ENCODE peak calls at places on chromosomes 3 and 15, in four cellular contexts. One of them, this sample, is unnamed.

GRCh38 chr3:78161736-78162135 is 1121.8 kb downstream of the ROBO2 start:
- DNase-seq in upper lobe of left lung: no peak
- DNase-seq in NCI-H2029 treated with DMSO at 0.1 percent for 48 hours: no peak
- DNase-seq in HT1080: no peak
- DNase-seq in this sample: no peak

GRCh38 chr3:193885832-193886231 is 250.1 kb upstream of the HES1 start:
- DNase-seq in upper lobe of left lung: peak
- DNase-seq in NCI-H2029 treated with DMSO at 0.1 percent for 48 hours: no peak
- DNase-seq in HT1080: no peak
- DNase-seq in this sample: no peak

GRCh38 chr3:194961149-194961548 is 275.5 kb downstream of the FAM43A start:
- DNase-seq in upper lobe of left lung: no peak
- DNase-seq in NCI-H2029 treated with DMSO at 0.1 percent for 48 hours: no peak
- DNase-seq in HT1080: no peak
- DNase-seq in this sample: no peak

GRCh38 chr3:141368062-141368924 is at the start of gene ZBTB38:
- DNase-seq in upper lobe of left lung: peak
- DNase-seq in NCI-H2029 treated with DMSO at 0.1 percent for 48 hours: no peak
- DNase-seq in HT1080: peak
- DNase-seq in this sample: no peak

GRCh38 chr15:45087513-45087912 is 26.5 kb downstream of the DUOX2 start:
- DNase-seq in upper lobe of left lung: no peak
- DNase-seq in NCI-H2029 treated with DMSO at 0.1 percent for 48 hours: no peak
- DNase-seq in HT1080: no peak
- DNase-seq in this sample: no peak

GRCh38 chr15:80743189-80743833 is 35.9 kb upstream of the CEMIP start:
- DNase-seq in upper lobe of left lung: peak
- DNase-seq in NCI-H2029 treated with DMSO at 0.1 percent for 48 hours: no peak
- DNase-seq in HT1080: no peak
- DNase-seq in this sample: peak

GRCh38 chr3:123284399-123285010 is 82.8 kb downstream of the SEC22A start:
- DNase-seq in upper lobe of left lung: no peak
- DNase-seq in NCI-H2029 treated with DMSO at 0.1 percent for 48 hours: no peak
- DNase-seq in HT1080: no peak
- DNase-seq in this sample: no peak

GRCh38 chr3:52231502-52232278 is 6.2 kb upstream of the TLR9 start:
- DNase-seq in upper lobe of left lung: peak
- DNase-seq in NCI-H2029 treated with DMSO at 0.1 percent for 48 hours: no peak
- DNase-seq in HT1080: peak
- DNase-seq in this sample: no peak

GRCh38 chr3:11551019-11551418 is 92.7 kb downstream of the VGLL4 start:
- DNase-seq in upper lobe of left lung: no peak
- DNase-seq in NCI-H2029 treated with DMSO at 0.1 percent for 48 hours: no peak
- DNase-seq in HT1080: no peak
- DNase-seq in this sample: no peak

GRCh38 chr3:184711366-184712247 is at the start of gene MAGEF1:
- DNase-seq in upper lobe of left lung: peak
- DNase-seq in NCI-H2029 treated with DMSO at 0.1 percent for 48 hours: peak
- DNase-seq in HT1080: peak
- DNase-seq in this sample: peak

GRCh38 chr3:191412764-191413163 is 48.2 kb upstream of the PYDC2 start:
- DNase-seq in upper lobe of left lung: no peak
- DNase-seq in NCI-H2029 treated with DMSO at 0.1 percent for 48 hours: no peak
- DNase-seq in HT1080: peak
- DNase-seq in this sample: no peak

GRCh38 chr15:25797511-25798206 is 65.5 kb downstream of the ATP10A start:
- DNase-seq in upper lobe of left lung: no peak
- DNase-seq in NCI-H2029 treated with DMSO at 0.1 percent for 48 hours: no peak
- DNase-seq in HT1080: no peak
- DNase-seq in this sample: no peak

GRCh38 chr15:38069001-38069400 is 134.6 kb downstream of the TMCO5A start:
- DNase-seq in upper lobe of left lung: peak
- DNase-seq in NCI-H2029 treated with DMSO at 0.1 percent for 48 hours: no peak
- DNase-seq in HT1080: peak
- DNase-seq in this sample: no peak

GRCh38 chr3:27859821-27860220 is 137.7 kb upstream of the EOMES start:
- DNase-seq in upper lobe of left lung: no peak
- DNase-seq in NCI-H2029 treated with DMSO at 0.1 percent for 48 hours: no peak
- DNase-seq in HT1080: no peak
- DNase-seq in this sample: peak

GRCh38 chr15:29115093-29115991 is 154.3 kb downstream of the NSMCE3 start:
- DNase-seq in upper lobe of left lung: no peak
- DNase-seq in NCI-H2029 treated with DMSO at 0.1 percent for 48 hours: no peak
- DNase-seq in HT1080: no peak
- DNase-seq in this sample: no peak

GRCh38 chr15:74025436-74025835 is 30.9 kb downstream of the PML start:
- DNase-seq in upper lobe of left lung: no peak
- DNase-seq in NCI-H2029 treated with DMSO at 0.1 percent for 48 hours: no peak
- DNase-seq in HT1080: no peak
- DNase-seq in this sample: no peak

GRCh38 chr3:19063936-19064335 is 84.4 kb upstream of the KCNH8 start:
- DNase-seq in upper lobe of left lung: no peak
- DNase-seq in NCI-H2029 treated with DMSO at 0.1 percent for 48 hours: no peak
- DNase-seq in HT1080: no peak
- DNase-seq in this sample: no peak

GRCh38 chr3:197525706-197526105 is 30.1 kb downstream of the BDH1 start:
- DNase-seq in upper lobe of left lung: no peak
- DNase-seq in NCI-H2029 treated with DMSO at 0.1 percent for 48 hours: no peak
- DNase-seq in HT1080: peak
- DNase-seq in this sample: no peak

GRCh38 chr3:71916747-71917369 is 131.9 kb upstream of the PROK2 start:
- DNase-seq in upper lobe of left lung: no peak
- DNase-seq in NCI-H2029 treated with DMSO at 0.1 percent for 48 hours: no peak
- DNase-seq in HT1080: peak
- DNase-seq in this sample: no peak

GRCh38 chr3:33789183-33789954 is 9.1 kb upstream of the PDCD6IP start:
- DNase-seq in upper lobe of left lung: no peak
- DNase-seq in NCI-H2029 treated with DMSO at 0.1 percent for 48 hours: no peak
- DNase-seq in HT1080: no peak
- DNase-seq in this sample: no peak

GRCh38 chr15:29114277-29115092 is 155.1 kb downstream of the NSMCE3 start:
- DNase-seq in upper lobe of left lung: no peak
- DNase-seq in NCI-H2029 treated with DMSO at 0.1 percent for 48 hours: no peak
- DNase-seq in HT1080: no peak
- DNase-seq in this sample: no peak

GRCh38 chr3:79161941-79162340 is 605.9 kb downstream of the ROBO1 start:
- DNase-seq in upper lobe of left lung: no peak
- DNase-seq in NCI-H2029 treated with DMSO at 0.1 percent for 48 hours: no peak
- DNase-seq in HT1080: peak
- DNase-seq in this sample: peak

GRCh38 chr15:90552929-90553211 is 23.1 kb downstream of the CRTC3 start:
- DNase-seq in upper lobe of left lung: no peak
- DNase-seq in NCI-H2029 treated with DMSO at 0.1 percent for 48 hours: no peak
- DNase-seq in HT1080: no peak
- DNase-seq in this sample: no peak

GRCh38 chr3:42128526-42128925 is 37.4 kb downstream of the TRAK1 start:
- DNase-seq in upper lobe of left lung: no peak
- DNase-seq in NCI-H2029 treated with DMSO at 0.1 percent for 48 hours: no peak
- DNase-seq in HT1080: no peak
- DNase-seq in this sample: no peak

GRCh38 chr15:71052356-71052755 is 62.9 kb upstream of the THSD4 start:
- DNase-seq in upper lobe of left lung: no peak
- DNase-seq in NCI-H2029 treated with DMSO at 0.1 percent for 48 hours: no peak
- DNase-seq in HT1080: peak
- DNase-seq in this sample: no peak

GRCh38 chr15:60627544-60627943 is 148.6 kb upstream of the ICE2 start:
- DNase-seq in upper lobe of left lung: no peak
- DNase-seq in NCI-H2029 treated with DMSO at 0.1 percent for 48 hours: no peak
- DNase-seq in HT1080: no peak
- DNase-seq in this sample: no peak

GRCh38 chr3:58899953-58900298 is 149.9 kb downstream of the CFAP20DC start:
- DNase-seq in upper lobe of left lung: no peak
- DNase-seq in NCI-H2029 treated with DMSO at 0.1 percent for 48 hours: no peak
- DNase-seq in HT1080: no peak
- DNase-seq in this sample: no peak

GRCh38 chr3:89113887-89114840 is 6.7 kb downstream of the EPHA3 start:
- DNase-seq in upper lobe of left lung: peak
- DNase-seq in NCI-H2029 treated with DMSO at 0.1 percent for 48 hours: no peak
- DNase-seq in HT1080: no peak
- DNase-seq in this sample: no peak

GRCh38 chr3:112587336-112587735 is 25.5 kb downstream of the SLC35A5 start:
- DNase-seq in upper lobe of left lung: no peak
- DNase-seq in NCI-H2029 treated with DMSO at 0.1 percent for 48 hours: no peak
- DNase-seq in HT1080: no peak
- DNase-seq in this sample: no peak